ENCODE peak calls at places on chromosomes 3 and 15, in ten cellular contexts. J, H, P, C, X, B, R, T, W and D are unnamed samples.

GRCh38 chr3:104452697-104453096 is 914.0 kb upstream of the ALCAM start:
- DNase-seq in X (no peak), B (no peak), R (no peak), W (no peak), H (no peak), P (no peak), J (no peak), C (no peak), T (no peak), D (no peak)

GRCh38 chr3:102415553-102415952 is 19.3 kb upstream of the ZPLD1 start:
- DNase-seq in H (no peak), B (no peak), J (no peak), T (no peak), X (no peak), P (no peak), W (peak; percentile 5), C (peak; percentile 20), R (no peak), D (no peak)

GRCh38 chr15:67373971-67374370 is 119.4 kb downstream of the IQCH start:
- DNase-seq in W (no peak), B (no peak), P (no peak), C (no peak), T (no peak), X (no peak), H (no peak), R (no peak), J (no peak), D (no peak)

GRCh38 chr3:25648107-25648535 is 16.6 kb downstream of the TOP2B start:
- DNase-seq in C (peak; percentile 88), B (peak; percentile 88), T (peak; percentile 82), P (peak; percentile 86), H (peak; percentile 90), X (peak; percentile 34), J (peak; percentile 86), R (peak; percentile 73), W (peak; percentile 49), D (peak; percentile 12)

GRCh38 chr3:60282840-60283239 is 968.4 kb downstream of the FHIT start:
- DNase-seq in W (no peak), P (no peak), H (no peak), R (no peak), T (no peak), X (no peak), J (no peak), C (no peak), B (no peak), D (no peak)

GRCh38 chr3:30768703-30769550 is 125.5 kb downstream of the GADL1 start:
- DNase-seq in T (peak; percentile 58), X (peak; percentile 46), P (peak; percentile 83), B (peak; percentile 82), W (peak; percentile 56), C (peak; percentile 73), J (peak; percentile 69), R (peak; percentile 61), H (peak; percentile 80), D (no peak)

GRCh38 chr3:29926391-29926790 is 645.5 kb downstream of the RBMS3 start:
- DNase-seq in R (no peak), B (no peak), T (no peak), H (no peak), C (peak; percentile 31), W (no peak), X (no peak), J (no peak), P (no peak), D (no peak)

GRCh38 chr15:47675735-47676134 is 41.6 kb upstream of the SEMA6D start:
- DNase-seq in H (no peak), W (no peak), T (no peak), X (no peak), J (no peak), P (no peak), C (no peak), R (no peak), B (no peak), D (no peak)

DNA sequence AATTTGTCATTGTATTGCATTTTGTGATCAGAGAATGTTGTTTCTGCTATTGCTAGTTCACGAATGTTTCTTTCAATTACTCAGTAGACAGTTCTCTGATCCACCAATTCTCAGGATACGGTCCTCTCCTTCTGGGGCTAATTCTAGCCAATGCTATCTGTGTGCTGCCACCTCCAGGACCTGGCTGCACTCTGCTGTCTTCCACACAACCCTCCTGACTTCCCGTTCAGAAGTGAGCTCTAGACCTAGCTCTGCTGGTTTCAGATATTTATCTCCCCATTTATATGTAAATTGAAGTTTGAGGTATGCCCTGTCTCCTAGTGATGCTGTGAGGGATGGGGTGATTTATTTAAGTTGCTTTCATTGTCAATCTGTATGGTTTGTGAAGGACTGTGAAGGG is 21.7 kb upstream of the UBL7 start:
- DNase-seq in H (no peak), B (peak; percentile 12), X (no peak), J (no peak), R (no peak), P (no peak), W (no peak), C (no peak), T (no peak), D (no peak)
- TF ChIP-seq CTCF in H (peak; percentile 12), B (no peak), X (no peak), J (no peak), R (no peak), P (no peak), W (no peak), C (no peak), T (no peak), D (peak; percentile 10)

GRCh38 chr15:70260580-70260979 is 162.9 kb upstream of the TLE3 start:
- DNase-seq in B (no peak), R (no peak), H (no peak), W (no peak), P (no peak), T (no peak), X (no peak), C (no peak), J (no peak), D (no peak)

GRCh38 chr15:70264014-70264492 is 166.3 kb upstream of the TLE3 start:
- DNase-seq in J (peak; percentile 38), P (peak; percentile 70), R (no peak), H (peak; percentile 38), C (peak; percentile 18), X (no peak), W (no peak), T (no peak), B (no peak), D (no peak)

GRCh38 chr15:70262591-70263274 is 165.0 kb upstream of the TLE3 start:
- DNase-seq in T (no peak), H (no peak), X (no peak), J (peak; percentile 29), R (no peak), W (no peak), C (no peak), B (no peak), P (no peak), D (no peak)

GRCh38 chr15:70261083-70261482 is 163.4 kb upstream of the TLE3 start:
- DNase-seq in R (no peak), H (no peak), C (no peak), B (no peak), P (no peak), J (no peak), X (no peak), T (no peak), W (no peak), D (no peak)

GRCh38 chr15:70262171-70262570 is 164.5 kb upstream of the TLE3 start:
- DNase-seq in P (no peak), J (no peak), W (no peak), R (no peak), T (no peak), C (no peak), X (no peak), B (no peak), H (no peak), D (no peak)
- TF ChIP-seq CTCF in P (no peak), J (no peak), W (no peak), R (no peak), T (no peak), C (no peak), X (no peak), B (no peak), H (no peak), D (no peak)

GRCh38 chr15:70876683-70877082 is 15.6 kb downstream of the THAP10 start:
- DNase-seq in R (no peak), B (no peak), W (no peak), T (no peak), X (no peak), C (no peak), H (no peak), P (no peak), J (no peak), D (no peak)

GRCh38 chr15:70873232-70874054 is 18.8 kb downstream of the THAP10 start:
- DNase-seq in X (no peak), H (no peak), W (no peak), B (no peak), J (no peak), R (no peak), C (no peak), T (no peak), P (no peak), D (no peak)

GRCh38 chr15:70876011-70876410 is 16.2 kb downstream of the THAP10 start:
- DNase-seq in C (no peak), X (no peak), B (no peak), W (no peak), J (no peak), T (no peak), H (no peak), R (no peak), P (no peak), D (no peak)

GRCh38 chr15:70879386-70879785 is 12.8 kb downstream of the THAP10 start:
- DNase-seq in X (no peak), R (no peak), C (peak; percentile 44), J (no peak), P (no peak), W (no peak), H (no peak), B (no peak), T (peak; percentile 93), D (no peak)

DNA sequence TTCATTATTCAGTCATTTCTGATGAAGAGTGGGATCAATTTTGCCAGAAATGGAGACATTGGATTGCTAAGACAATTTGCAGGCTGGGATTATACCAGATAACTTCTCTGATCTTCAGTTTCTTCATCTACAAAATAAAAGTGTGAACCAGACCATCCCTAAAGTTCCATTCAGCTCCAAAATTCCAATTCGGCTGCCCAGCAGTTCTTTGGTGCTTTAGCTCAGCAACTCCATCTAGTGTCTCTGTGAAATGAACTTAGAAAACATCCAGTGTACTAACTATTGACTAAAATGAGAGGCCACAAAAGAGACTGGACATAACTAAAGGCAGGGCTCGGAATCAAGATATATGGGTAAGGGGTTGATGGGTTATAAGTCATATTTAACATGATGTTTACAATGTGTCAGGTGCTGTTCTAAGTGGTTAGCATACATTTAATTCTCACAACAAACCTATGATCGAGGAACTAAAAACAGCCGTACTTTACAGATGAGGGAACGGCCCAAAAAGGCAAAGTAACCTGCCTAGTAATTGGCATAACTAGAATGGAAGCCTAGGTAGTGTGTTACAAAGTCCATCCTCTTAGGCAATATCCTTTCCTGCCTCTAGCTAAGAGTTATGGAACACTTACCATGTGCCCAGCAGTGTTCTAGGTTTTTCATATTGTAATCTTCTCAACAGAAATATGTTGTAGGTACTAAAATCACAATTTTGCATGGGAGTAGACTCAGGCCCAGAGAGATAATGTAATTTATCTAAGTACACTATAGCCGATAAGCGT is 17.0 kb downstream of the THAP10 start:
- DNase-seq in W (no peak), X (no peak), C (peak; percentile 68), R (no peak), B (no peak), H (no peak), J (no peak), P (no peak), T (peak; percentile 58), D (no peak)
- TF ChIP-seq CTCF in W (no peak), X (no peak), C (peak; percentile 69), R (peak; percentile 34), B (no peak), H (peak; percentile 50), J (peak; percentile 54), P (no peak), T (peak; percentile 75), D (peak; percentile 54)

GRCh38 chr3:123161167-123161566 is 40.6 kb upstream of the SEC22A start:
- DNase-seq in R (no peak), J (no peak), W (peak; percentile 1), C (no peak), T (no peak), P (no peak), X (no peak), H (no peak), B (no peak), D (no peak)
- TF ChIP-seq CTCF in R (no peak), J (no peak), W (no peak), C (no peak), T (no peak), P (no peak), X (no peak), H (no peak), B (no peak), D (no peak)